ENCODE peak calls at places on chromosomes 5 and 9, in ten cellular contexts. J, M, B, N, W, X, A, V, U and D are unnamed samples.

GRCh38 chr9:91682806-91683205 is 259.2 kb upstream of the NFIL3 start:
- DNase-seq in X (no peak), J (no peak), A (no peak), W (peak; percentile 55), V (no peak), U (no peak), N (no peak), M (peak; percentile 86), B (peak; percentile 82), D (no peak)

GRCh38 chr5:53779541-53779981 is 219.1 kb downstream of the NDUFS4 start:
- DNase-seq in B (peak; percentile 69), V (no peak), X (no peak), M (peak; percentile 86), U (no peak), J (no peak), N (no peak), W (peak; percentile 4), A (no peak), D (no peak)

GRCh38 chr5:6235726-6236125 is 142.6 kb downstream of the MED10 start:
- DNase-seq in W (no peak), N (no peak), X (peak; percentile 4), U (no peak), A (no peak), B (no peak), J (no peak), M (no peak), V (no peak), D (no peak)

GRCh38 chr5:95823241-95823737 is 763 bp upstream of the GLRX start:
- DNase-seq in N (no peak), A (no peak), U (no peak), X (no peak), W (no peak), J (no peak), M (no peak), V (no peak), B (peak; percentile 16), D (no peak)

GRCh38 chr9:112921549-112921948 is 30.9 kb upstream of the SLC46A2 start:
- DNase-seq in W (peak; percentile 57), B (peak; percentile 45), U (peak; percentile 64), X (no peak), M (peak; percentile 72), V (peak; percentile 1), J (no peak), N (no peak), A (no peak), D (peak; percentile 23)

GRCh38 chr5:17143335-17143734 is 74.1 kb upstream of the BASP1 start:
- DNase-seq in U (no peak), X (no peak), W (no peak), N (no peak), J (no peak), B (no peak), V (no peak), M (no peak), A (no peak), D (no peak)

GRCh38 chr5:22070151-22070550 is 783.0 kb downstream of the CDH12 start:
- DNase-seq in W (no peak), X (peak; percentile 36), N (no peak), M (no peak), A (peak; percentile 52), B (no peak), V (peak; percentile 96), U (no peak), J (no peak), D (no peak)

GRCh38 chr5:144356489-144356888 is 185.8 kb downstream of the KCTD16 start:
- DNase-seq in X (no peak), A (no peak), J (no peak), N (no peak), W (no peak), M (no peak), V (no peak), U (no peak), B (no peak), D (no peak)

GRCh38 chr9:98732801-98733200 is 24.1 kb upstream of the GABBR2 start:
- DNase-seq in V (no peak), J (no peak), W (no peak), X (no peak), B (no peak), N (no peak), A (no peak), M (no peak), U (no peak), D (no peak)

GRCh38 chr9:12817702-12818101 is 42.9 kb downstream of the LURAP1L start:
- DNase-seq in M (peak; percentile 63), N (no peak), J (peak; percentile 12), A (peak; percentile 18), W (no peak), X (peak; percentile 85), U (no peak), B (no peak), V (no peak), D (no peak)

GRCh38 chr9:125550216-125550614 is 156.8 kb downstream of the MAPKAP1 start:
- DNase-seq in A (no peak), M (peak; percentile 56), N (no peak), W (no peak), V (no peak), U (no peak), B (peak; percentile 63), J (no peak), X (no peak), D (no peak)

GRCh38 chr9:131625848-131626670 is 80.7 kb downstream of the PRRT1B start:
- DNase-seq in X (no peak), N (no peak), U (no peak), V (no peak), J (no peak), A (peak; percentile 19), B (no peak), M (no peak), W (no peak), D (no peak)

GRCh38 chr9:124500796-124501611 is 6.2 kb downstream of the NR5A1 start:
- DNase-seq in A (no peak), J (no peak), W (no peak), V (no peak), X (no peak), N (no peak), U (no peak), M (no peak), B (no peak), D (no peak)

GRCh38 chr9:111039203-111039907 is 1.1 kb upstream of the LPAR1 start:
- DNase-seq in J (no peak), B (no peak), V (no peak), M (no peak), N (no peak), W (no peak), X (no peak), A (no peak), U (no peak), D (no peak)

GRCh38 chr5:37777472-37778135 is 62.2 kb downstream of the GDNF start:
- DNase-seq in M (peak; percentile 98), X (no peak), B (peak; percentile 76), A (no peak), V (no peak), W (no peak), J (no peak), U (no peak), N (no peak), D (no peak)

GRCh38 chr9:33229359-33230120 is 10.4 kb upstream of the SPINK4 start:
- DNase-seq in X (peak; percentile 91), J (no peak), M (no peak), A (peak; percentile 93), W (no peak), N (no peak), V (peak; percentile 66), B (no peak), U (peak; percentile 32), D (no peak)

GRCh38 chr5:56564451-56565223 is 250.7 kb upstream of the MAP3K1 start:
- DNase-seq in A (no peak), W (no peak), J (no peak), B (no peak), X (no peak), M (peak; percentile 90), V (no peak), U (peak; percentile 51), N (no peak), D (no peak)

GRCh38 chr9:85521331-85522197 is 220.2 kb downstream of the AGTPBP1 start:
- DNase-seq in X (no peak), V (no peak), U (no peak), N (no peak), M (no peak), J (no peak), A (no peak), B (no peak), W (no peak), D (no peak)

GRCh38 chr9:137302176-137303030 is at the start of gene NRARP:
- DNase-seq in V (peak; percentile 90), W (no peak), B (peak; percentile 77), M (peak; percentile 77), X (peak; percentile 93), J (peak; percentile 68), A (peak; percentile 75), N (peak; percentile 91), U (peak; percentile 86), D (no peak)

GRCh38 chr5:54063817-54064216 is 246.6 kb downstream of the ARL15 start:
- DNase-seq in J (no peak), X (no peak), W (peak; percentile 84), V (no peak), B (peak; percentile 91), U (no peak), A (no peak), M (peak; percentile 91), N (no peak), D (peak; percentile 74)

GRCh38 chr9:35645736-35646582 is 4.8 kb downstream of the SIT1 start:
- DNase-seq in U (peak; percentile 50), X (peak; percentile 71), V (no peak), B (no peak), J (no peak), A (peak; percentile 13), N (peak; percentile 39), W (no peak), M (no peak), D (no peak)

GRCh38 chr5:119218830-119219782 is 136.7 kb upstream of the TNFAIP8 start:
- DNase-seq in J (no peak), A (no peak), N (no peak), B (peak; percentile 48), V (no peak), X (no peak), M (peak; percentile 12), W (no peak), U (no peak), D (no peak)

GRCh38 chr5:15827786-15828185 is 327.8 kb downstream of the FBXL7 start:
- DNase-seq in U (no peak), J (no peak), W (no peak), M (no peak), X (no peak), V (no peak), B (no peak), N (no peak), A (no peak), D (no peak)

GRCh38 chr9:19914044-19914443 is 125.2 kb upstream of the SLC24A2 start:
- DNase-seq in N (no peak), X (no peak), A (no peak), U (no peak), W (no peak), M (no peak), B (no peak), J (no peak), V (no peak), D (no peak)

GRCh38 chr5:71974165-71974564 is 133.1 kb upstream of the MAP1B start:
- DNase-seq in U (no peak), B (no peak), X (no peak), M (peak; percentile 39), J (no peak), V (no peak), N (no peak), W (no peak), A (no peak), D (no peak)

GRCh38 chr5:154729613-154730012 is 25.6 kb upstream of the LARP1 start:
- DNase-seq in N (no peak), W (no peak), X (no peak), J (no peak), V (no peak), B (no peak), A (no peak), M (no peak), U (no peak), D (no peak)

GRCh38 chr5:171579849-171580505 is 160.5 kb downstream of the FGF18 start:
- DNase-seq in V (no peak), J (no peak), N (no peak), A (no peak), B (no peak), M (no peak), X (no peak), U (no peak), W (no peak), D (no peak)

GRCh38 chr5:139495644-139496435 is 13.3 kb upstream of the STING1 start:
- DNase-seq in M (peak; percentile 83), N (no peak), V (no peak), U (no peak), X (no peak), B (peak; percentile 67), W (peak; percentile 40), A (no peak), J (no peak), D (no peak)